ENCODE peak calls at places on chromosomes 2 and 18, in five cellular contexts. X, E, T, J and Q are unnamed samples.

GRCh38 chr2:70115646-70116442 is 28.6 kb downstream of the PCBP1 start:
- DNase-seq in X (no peak), E (no peak), T (no peak), J (peak), Q (no peak)

GRCh38 chr2:147937744-147938349 is 82.7 kb downstream of the ORC4 start:
- DNase-seq in X (no peak), E (no peak), T (no peak), J (no peak), Q (no peak)

GRCh38 chr18:2486426-2486825 is 84.9 kb downstream of the METTL4 start:
- DNase-seq in X (no peak), E (no peak), T (no peak), J (no peak), Q (no peak)

GRCh38 chr2:134836986-134837385 is 1.4 kb upstream of the ACMSD start:
- DNase-seq in X (no peak), E (peak), T (no peak), J (no peak), Q (no peak)

GRCh38 chr18:10715791-10716190 is 190.0 kb downstream of the NAPG start:
- DNase-seq in X (no peak), E (peak), T (no peak), J (no peak), Q (no peak)

GRCh38 chr2:88067189-88067588 is 436 bp upstream of the SMYD1 start:
- DNase-seq in X (no peak), E (no peak), T (peak), J (peak), Q (no peak)

GRCh38 chr2:158011055-158011771 is 90.5 kb upstream of the UPP2 start:
- DNase-seq in X (no peak), E (peak), T (no peak), J (no peak), Q (no peak)

GRCh38 chr18:79841936-79842335 is 44.2 kb downstream of the KCNG2 start:
- DNase-seq in X (no peak), E (no peak), T (no peak), J (no peak), Q (peak)

GRCh38 chr2:201600906-201601305 is 42.4 kb downstream of the TMEM237 start:
- DNase-seq in X (no peak), E (peak), T (no peak), J (no peak), Q (no peak)

GRCh38 chr2:3151153-3151918 is 226.3 kb downstream of the EIPR1 start:
- DNase-seq in X (no peak), E (no peak), T (no peak), J (no peak), Q (no peak)

GRCh38 chr2:24731040-24731439 is 62.2 kb downstream of the PTRHD1 start:
- DNase-seq in X (no peak), E (no peak), T (no peak), J (no peak), Q (no peak)

GRCh38 chr2:69797836-69798465 is 31.5 kb upstream of the GMCL1 start:
- DNase-seq in X (no peak), E (peak), T (no peak), J (no peak), Q (no peak)

GRCh38 chr2:170965446-170966225 is 36.6 kb downstream of the GORASP2 start:
- DNase-seq in X (no peak), E (peak), T (no peak), J (no peak), Q (no peak)

GRCh38 chr2:127355407-127356008 is 32.3 kb downstream of the MAP3K2 start:
- DNase-seq in X (no peak), E (no peak), T (no peak), J (no peak), Q (no peak)

GRCh38 chr2:125313806-125314205 is 1288.7 kb downstream of the CNTNAP5 start:
- DNase-seq in X (no peak), E (no peak), T (no peak), J (no peak), Q (no peak)

GRCh38 chr2:150477347-150477746 is 10.1 kb downstream of the RND3 start:
- DNase-seq in X (no peak), E (peak), T (no peak), J (peak), Q (no peak)

GRCh38 chr2:221780281-221780688 is 208.2 kb upstream of the EPHA4 start:
- DNase-seq in X (no peak), E (peak), T (no peak), J (no peak), Q (no peak)

GRCh38 chr2:183614797-183615429 is 490.7 kb downstream of the NUP35 start:
- DNase-seq in X (peak), E (peak), T (peak), J (peak), Q (no peak)

GRCh38 chr2:68745006-68745405 is 10.4 kb downstream of the ARHGAP25 start:
- DNase-seq in X (no peak), E (no peak), T (no peak), J (no peak), Q (no peak)

GRCh38 chr2:229921101-229921891 is 513 bp downstream of the TRIP12 start:
- DNase-seq in X (peak), E (peak), T (peak), J (peak), Q (peak)

GRCh38 chr2:71702971-71703898 is 249.9 kb downstream of the DYSF start:
- DNase-seq in X (no peak), E (no peak), T (no peak), J (no peak), Q (no peak)

GRCh38 chr18:27713037-27713726 is 463.7 kb downstream of the CDH2 start:
- DNase-seq in X (no peak), E (no peak), T (no peak), J (no peak), Q (no peak)

GRCh38 chr18:14029512-14029911 is 102.7 kb downstream of the ZNF519 start:
- DNase-seq in X (no peak), E (no peak), T (no peak), J (no peak), Q (no peak)

GRCh38 chr2:166234112-166234846 is 106.5 kb upstream of the SCN1A start:
- DNase-seq in X (no peak), E (peak), T (no peak), J (no peak), Q (no peak)

GRCh38 chr2:174336403-174337336 is 1.9 kb downstream of the SP9 start:
- DNase-seq in X (no peak), E (no peak), T (peak), J (no peak), Q (no peak)

GRCh38 chr2:26738481-26738880 is 25.6 kb upstream of the SLC35F6 start:
- DNase-seq in X (no peak), E (no peak), T (no peak), J (no peak), Q (no peak)

GRCh38 chr18:76980663-76981387 is 151.8 kb downstream of the MBP start:
- DNase-seq in X (no peak), E (no peak), T (no peak), J (peak), Q (no peak)
- H3K4me3 ChIP-seq in X (no peak), E (no peak), T (no peak), J (no peak), Q (no peak)

GRCh38 chr18:22175326-22175725 is 5.9 kb downstream of the GATA6 start:
- DNase-seq in X (no peak), E (no peak), T (no peak), J (no peak), Q (no peak)

GRCh38 chr18:22176622-22177495 is 7.5 kb downstream of the GATA6 start:
- DNase-seq in X (no peak), E (no peak), T (no peak), J (no peak), Q (peak)

GRCh38 chr18:22174341-22175148 is 5.2 kb downstream of the GATA6 start:
- DNase-seq in X (no peak), E (no peak), T (no peak), J (no peak), Q (peak)

GRCh38 chr18:22177496-22177866 is 8.1 kb downstream of the GATA6 start:
- DNase-seq in X (no peak), E (no peak), T (no peak), J (no peak), Q (no peak)

GRCh38 chr18:22176282-22176621 is 6.9 kb downstream of the GATA6 start:
- DNase-seq in X (no peak), E (no peak), T (no peak), J (no peak), Q (no peak)
- H3K27ac ChIP-seq in X (no peak), E (no peak), T (no peak), J (peak), Q (peak)

GRCh38 chr2:205937193-205937592 is 148.8 kb downstream of the INO80D start:
- DNase-seq in X (no peak), E (no peak), T (no peak), J (no peak), Q (no peak)

GRCh38 chr2:205931388-205931787 is 154.6 kb downstream of the INO80D start:
- DNase-seq in X (no peak), E (no peak), T (no peak), J (no peak), Q (no peak)

GRCh38 chr2:205936446-205936845 is 149.5 kb downstream of the INO80D start:
- DNase-seq in X (no peak), E (no peak), T (no peak), J (no peak), Q (no peak)

GRCh38 chr2:205930209-205930608 is 155.8 kb downstream of the INO80D start:
- DNase-seq in X (no peak), E (peak), T (no peak), J (no peak), Q (no peak)

DNA sequence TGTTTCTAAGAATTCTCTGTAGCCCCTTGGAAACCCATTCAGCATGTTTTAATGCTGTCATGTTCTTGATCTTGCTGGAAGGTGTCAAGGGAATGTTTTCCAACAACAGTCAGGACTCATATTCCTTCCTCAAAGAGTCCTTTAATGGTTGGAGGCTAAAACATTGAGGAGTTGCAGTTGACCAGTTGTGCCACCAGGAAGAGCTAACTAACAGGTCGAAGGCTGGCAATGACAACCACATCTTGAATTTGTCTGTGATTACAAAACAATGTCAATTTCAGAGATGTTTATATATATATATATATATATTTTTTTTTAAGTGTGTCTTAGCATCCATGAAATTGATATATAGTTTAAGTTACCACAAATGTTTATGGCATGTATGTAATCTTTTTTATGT is 151.5 kb downstream of the INO80D start:
- DNase-seq in X (no peak), E (no peak), T (no peak), J (no peak), Q (no peak)
- TF ChIP-seq CTCF in X (no peak), E (no peak), T (no peak), J (no peak), Q (no peak)

DNA sequence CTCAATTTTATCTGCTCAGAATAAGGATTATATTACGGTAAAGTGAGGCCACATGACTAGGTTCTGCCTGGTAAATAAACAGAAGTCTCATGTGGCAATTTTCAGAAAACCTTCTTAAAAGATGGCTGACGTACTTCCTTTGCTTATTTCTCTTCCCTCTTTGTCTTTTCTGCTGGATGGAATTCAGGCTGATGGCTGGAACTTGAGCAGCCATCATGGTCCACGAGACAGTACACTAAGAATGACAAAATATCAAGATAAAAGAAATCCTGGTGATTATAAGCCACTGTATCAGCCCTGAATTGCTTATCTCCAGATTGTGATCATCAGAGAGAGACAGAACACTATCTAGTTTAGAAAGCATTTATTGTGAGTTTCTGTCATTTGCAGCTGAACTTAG is 31.7 kb upstream of the SLC8A1 start:
- DNase-seq in X (no peak), E (no peak), T (no peak), J (no peak), Q (no peak)
- H3K4me3 ChIP-seq in X (no peak), E (no peak), T (no peak), J (no peak), Q (no peak)

GRCh38 chr18:54378057-54378456 is 20.4 kb downstream of the C18orf54 start:
- DNase-seq in X (no peak), E (no peak), T (no peak), J (no peak), Q (no peak)
- H3K27ac ChIP-seq in X (no peak), E (no peak), T (no peak), J (no peak), Q (no peak)